ENCODE peak calls at places on chromosome X, in nine cellular contexts. One of them, this sample, is unnamed.

GRCh38 chrX:9416562-9417319 is 48.1 kb upstream of the TBL1X start:
- DNase-seq in CD4-positive, alpha-beta T cell: no peak
- DNase-seq in Panc1: no peak
- DNase-seq in T-helper 9 cell: no peak
- DNase-seq in central memory CD4-positive, alpha-beta T cell: no peak
- DNase-seq in midbrain: no peak
- DNase-seq in GM03348: peak; percentile 43
- DNase-seq in tibial nerve: no peak
- DNase-seq in activated naive CD8-positive, alpha-beta T cell treated with anti-CD3 and anti-CD28 coated beads, Interleukin-2, amount 50 U/mL, for 24 hours: no peak
- DNase-seq in this sample: no peak

GRCh38 chrX:3286196-3286920 is 60.1 kb downstream of the MXRA5 start:
- DNase-seq in CD4-positive, alpha-beta T cell: no peak
- DNase-seq in Panc1: no peak
- DNase-seq in T-helper 9 cell: no peak
- DNase-seq in central memory CD4-positive, alpha-beta T cell: no peak
- DNase-seq in midbrain: no peak
- DNase-seq in GM03348: peak; percentile 6
- DNase-seq in tibial nerve: no peak
- DNase-seq in activated naive CD8-positive, alpha-beta T cell treated with anti-CD3 and anti-CD28 coated beads, Interleukin-2, amount 50 U/mL, for 24 hours: no peak
- DNase-seq in this sample: no peak

GRCh38 chrX:112670964-112671363 is 8.8 kb downstream of the LHFPL1 start:
- DNase-seq in CD4-positive, alpha-beta T cell: no peak
- DNase-seq in Panc1: no peak
- DNase-seq in T-helper 9 cell: no peak
- DNase-seq in central memory CD4-positive, alpha-beta T cell: no peak
- DNase-seq in midbrain: no peak
- DNase-seq in GM03348: no peak
- DNase-seq in tibial nerve: no peak
- DNase-seq in activated naive CD8-positive, alpha-beta T cell treated with anti-CD3 and anti-CD28 coated beads, Interleukin-2, amount 50 U/mL, for 24 hours: no peak
- DNase-seq in this sample: no peak

GRCh38 chrX:130877892-130878321 is 25.1 kb downstream of the ENOX2 start:
- DNase-seq in CD4-positive, alpha-beta T cell: no peak
- DNase-seq in Panc1: no peak
- DNase-seq in T-helper 9 cell: no peak
- DNase-seq in central memory CD4-positive, alpha-beta T cell: no peak
- DNase-seq in midbrain: no peak
- DNase-seq in GM03348: no peak
- DNase-seq in tibial nerve: no peak
- DNase-seq in activated naive CD8-positive, alpha-beta T cell treated with anti-CD3 and anti-CD28 coated beads, Interleukin-2, amount 50 U/mL, for 24 hours: no peak
- DNase-seq in this sample: no peak

GRCh38 chrX:139126493-139126892 is 404.0 kb upstream of the F9 start:
- DNase-seq in CD4-positive, alpha-beta T cell: no peak
- DNase-seq in Panc1: no peak
- DNase-seq in T-helper 9 cell: no peak
- DNase-seq in central memory CD4-positive, alpha-beta T cell: no peak
- DNase-seq in midbrain: no peak
- DNase-seq in GM03348: no peak
- DNase-seq in tibial nerve: no peak
- DNase-seq in activated naive CD8-positive, alpha-beta T cell treated with anti-CD3 and anti-CD28 coated beads, Interleukin-2, amount 50 U/mL, for 24 hours: no peak
- DNase-seq in this sample: no peak

GRCh38 chrX:148995661-148996060 is 495.2 kb downstream of the AFF2 start:
- DNase-seq in CD4-positive, alpha-beta T cell: no peak
- DNase-seq in Panc1: no peak
- DNase-seq in T-helper 9 cell: no peak
- DNase-seq in central memory CD4-positive, alpha-beta T cell: no peak
- DNase-seq in midbrain: no peak
- DNase-seq in GM03348: no peak
- DNase-seq in tibial nerve: no peak
- DNase-seq in activated naive CD8-positive, alpha-beta T cell treated with anti-CD3 and anti-CD28 coated beads, Interleukin-2, amount 50 U/mL, for 24 hours: no peak
- DNase-seq in this sample: no peak

GRCh38 chrX:24245201-24245600 is 68.7 kb downstream of the SUPT20HL2 start:
- DNase-seq in CD4-positive, alpha-beta T cell: no peak
- DNase-seq in Panc1: no peak
- DNase-seq in T-helper 9 cell: no peak
- DNase-seq in central memory CD4-positive, alpha-beta T cell: no peak
- DNase-seq in midbrain: no peak
- DNase-seq in GM03348: peak; percentile 53
- DNase-seq in tibial nerve: no peak
- DNase-seq in activated naive CD8-positive, alpha-beta T cell treated with anti-CD3 and anti-CD28 coated beads, Interleukin-2, amount 50 U/mL, for 24 hours: no peak
- DNase-seq in this sample: no peak

GRCh38 chrX:135015526-135016245 is 6.7 kb downstream of the RTL8B start:
- DNase-seq in CD4-positive, alpha-beta T cell: no peak
- DNase-seq in Panc1: no peak
- DNase-seq in T-helper 9 cell: no peak
- DNase-seq in central memory CD4-positive, alpha-beta T cell: no peak
- DNase-seq in midbrain: no peak
- DNase-seq in GM03348: no peak
- DNase-seq in tibial nerve: no peak
- DNase-seq in activated naive CD8-positive, alpha-beta T cell treated with anti-CD3 and anti-CD28 coated beads, Interleukin-2, amount 50 U/mL, for 24 hours: no peak
- DNase-seq in this sample: no peak

GRCh38 chrX:10158279-10158939 is 1.6 kb downstream of the CLCN4 start:
- DNase-seq in CD4-positive, alpha-beta T cell: no peak
- DNase-seq in Panc1: no peak
- DNase-seq in T-helper 9 cell: no peak
- DNase-seq in central memory CD4-positive, alpha-beta T cell: no peak
- DNase-seq in midbrain: peak; percentile 47
- DNase-seq in GM03348: peak; percentile 54
- DNase-seq in tibial nerve: no peak
- DNase-seq in activated naive CD8-positive, alpha-beta T cell treated with anti-CD3 and anti-CD28 coated beads, Interleukin-2, amount 50 U/mL, for 24 hours: peak; percentile 22
- DNase-seq in this sample: peak; percentile 25

GRCh38 chrX:110402091-110402854 is 43.6 kb downstream of the RTL9 start:
- DNase-seq in CD4-positive, alpha-beta T cell: no peak
- DNase-seq in Panc1: no peak
- DNase-seq in T-helper 9 cell: no peak
- DNase-seq in central memory CD4-positive, alpha-beta T cell: no peak
- DNase-seq in midbrain: no peak
- DNase-seq in GM03348: peak; percentile 77
- DNase-seq in tibial nerve: no peak
- DNase-seq in activated naive CD8-positive, alpha-beta T cell treated with anti-CD3 and anti-CD28 coated beads, Interleukin-2, amount 50 U/mL, for 24 hours: no peak
- DNase-seq in this sample: no peak

GRCh38 chrX:136963973-136964372 is 69.8 kb downstream of the GPR101 start:
- DNase-seq in CD4-positive, alpha-beta T cell: no peak
- DNase-seq in Panc1: no peak
- DNase-seq in T-helper 9 cell: no peak
- DNase-seq in central memory CD4-positive, alpha-beta T cell: no peak
- DNase-seq in midbrain: no peak
- DNase-seq in GM03348: no peak
- DNase-seq in tibial nerve: no peak
- DNase-seq in activated naive CD8-positive, alpha-beta T cell treated with anti-CD3 and anti-CD28 coated beads, Interleukin-2, amount 50 U/mL, for 24 hours: no peak
- DNase-seq in this sample: no peak

GRCh38 chrX:8748855-8749254 is 16.9 kb upstream of the ANOS1 start:
- DNase-seq in CD4-positive, alpha-beta T cell: no peak
- DNase-seq in Panc1: no peak
- DNase-seq in T-helper 9 cell: no peak
- DNase-seq in central memory CD4-positive, alpha-beta T cell: peak; percentile 2
- DNase-seq in midbrain: peak; percentile 40
- DNase-seq in GM03348: peak; percentile 52
- DNase-seq in tibial nerve: no peak
- DNase-seq in activated naive CD8-positive, alpha-beta T cell treated with anti-CD3 and anti-CD28 coated beads, Interleukin-2, amount 50 U/mL, for 24 hours: no peak
- DNase-seq in this sample: no peak

GRCh38 chrX:9062621-9063020 is 28.7 kb upstream of the FAM9B start:
- DNase-seq in CD4-positive, alpha-beta T cell: no peak
- DNase-seq in Panc1: no peak
- DNase-seq in T-helper 9 cell: no peak
- DNase-seq in central memory CD4-positive, alpha-beta T cell: no peak
- DNase-seq in midbrain: no peak
- DNase-seq in GM03348: no peak
- DNase-seq in tibial nerve: no peak
- DNase-seq in activated naive CD8-positive, alpha-beta T cell treated with anti-CD3 and anti-CD28 coated beads, Interleukin-2, amount 50 U/mL, for 24 hours: no peak
- DNase-seq in this sample: no peak

GRCh38 chrX:130637591-130637990 is 235.8 kb downstream of the RBMX2 start:
- DNase-seq in CD4-positive, alpha-beta T cell: no peak
- DNase-seq in Panc1: no peak
- DNase-seq in T-helper 9 cell: no peak
- DNase-seq in central memory CD4-positive, alpha-beta T cell: no peak
- DNase-seq in midbrain: no peak
- DNase-seq in GM03348: peak; percentile 33
- DNase-seq in tibial nerve: no peak
- DNase-seq in activated naive CD8-positive, alpha-beta T cell treated with anti-CD3 and anti-CD28 coated beads, Interleukin-2, amount 50 U/mL, for 24 hours: no peak
- DNase-seq in this sample: no peak

GRCh38 chrX:72630185-72630584 is 57.5 kb upstream of the HDAC8 start:
- DNase-seq in CD4-positive, alpha-beta T cell: no peak
- DNase-seq in Panc1: no peak
- DNase-seq in T-helper 9 cell: no peak
- DNase-seq in central memory CD4-positive, alpha-beta T cell: no peak
- DNase-seq in midbrain: no peak
- DNase-seq in GM03348: no peak
- DNase-seq in tibial nerve: no peak
- DNase-seq in activated naive CD8-positive, alpha-beta T cell treated with anti-CD3 and anti-CD28 coated beads, Interleukin-2, amount 50 U/mL, for 24 hours: no peak
- DNase-seq in this sample: no peak

GRCh38 chrX:120514236-120514635 is 45.1 kb upstream of the LAMP2 start:
- DNase-seq in CD4-positive, alpha-beta T cell: no peak
- DNase-seq in Panc1: no peak
- DNase-seq in T-helper 9 cell: no peak
- DNase-seq in central memory CD4-positive, alpha-beta T cell: no peak
- DNase-seq in midbrain: no peak
- DNase-seq in GM03348: peak; percentile 4
- DNase-seq in tibial nerve: no peak
- DNase-seq in activated naive CD8-positive, alpha-beta T cell treated with anti-CD3 and anti-CD28 coated beads, Interleukin-2, amount 50 U/mL, for 24 hours: no peak
- DNase-seq in this sample: no peak

GRCh38 chrX:118983513-118983912 is 9.1 kb downstream of the LONRF3 start:
- DNase-seq in CD4-positive, alpha-beta T cell: no peak
- DNase-seq in Panc1: no peak
- DNase-seq in T-helper 9 cell: no peak
- DNase-seq in central memory CD4-positive, alpha-beta T cell: no peak
- DNase-seq in midbrain: no peak
- DNase-seq in GM03348: no peak
- DNase-seq in tibial nerve: no peak
- DNase-seq in activated naive CD8-positive, alpha-beta T cell treated with anti-CD3 and anti-CD28 coated beads, Interleukin-2, amount 50 U/mL, for 24 hours: no peak
- DNase-seq in this sample: no peak

GRCh38 chrX:9882669-9883446 is 84.3 kb upstream of the CLDN34 start:
- DNase-seq in CD4-positive, alpha-beta T cell: no peak
- DNase-seq in Panc1: no peak
- DNase-seq in T-helper 9 cell: no peak
- DNase-seq in central memory CD4-positive, alpha-beta T cell: no peak
- DNase-seq in midbrain: no peak
- DNase-seq in GM03348: no peak
- DNase-seq in tibial nerve: no peak
- DNase-seq in activated naive CD8-positive, alpha-beta T cell treated with anti-CD3 and anti-CD28 coated beads, Interleukin-2, amount 50 U/mL, for 24 hours: no peak
- DNase-seq in this sample: no peak

GRCh38 chrX:49303346-49303745 is at the start of gene GAGE10:
- DNase-seq in CD4-positive, alpha-beta T cell: no peak
- DNase-seq in Panc1: no peak
- DNase-seq in T-helper 9 cell: no peak
- DNase-seq in central memory CD4-positive, alpha-beta T cell: no peak
- DNase-seq in midbrain: no peak
- DNase-seq in GM03348: no peak
- DNase-seq in tibial nerve: no peak
- DNase-seq in activated naive CD8-positive, alpha-beta T cell treated with anti-CD3 and anti-CD28 coated beads, Interleukin-2, amount 50 U/mL, for 24 hours: no peak
- DNase-seq in this sample: no peak